ENCODE peak calls at places on chromosome 22, in six cellular contexts. One of them, this sample, is unnamed.

GRCh38 chr22:32080904-32081303 is 37.8 kb downstream of the SLC5A1 start:
- DNase-seq in ELF-1: peak
- DNase-seq in activated T-helper 1 cell treated with anti-CD3 and anti-CD28 coated beads, Interleukin-12 subunit alpha, Interleukin-12 subunit beta, Interleukin-2, Interleukin-4 antibody, amounts not matched to agents 30 ng/mL and 10 ng/mL and 1 ng/mL, durations not matched to agents 14 hours and 24 hours and 36 hours: no peak
- DNase-seq in cardiac fibroblast: peak
- DNase-seq in psoas muscle: no peak
- DNase-seq in NCI-H460: peak
- DNase-seq in this sample: peak

GRCh38 chr22:45952553-45952952 is 24.4 kb downstream of the WNT7B start:
- DNase-seq in ELF-1: no peak
- DNase-seq in activated T-helper 1 cell treated with anti-CD3 and anti-CD28 coated beads, Interleukin-12 subunit alpha, Interleukin-12 subunit beta, Interleukin-2, Interleukin-4 antibody, amounts not matched to agents 30 ng/mL and 10 ng/mL and 1 ng/mL, durations not matched to agents 14 hours and 24 hours and 36 hours: no peak
- DNase-seq in cardiac fibroblast: no peak
- DNase-seq in psoas muscle: no peak
- DNase-seq in NCI-H460: no peak
- DNase-seq in this sample: no peak

GRCh38 chr22:50119768-50120251 is 30.0 kb downstream of the MOV10L1 start:
- DNase-seq in ELF-1: no peak
- DNase-seq in activated T-helper 1 cell treated with anti-CD3 and anti-CD28 coated beads, Interleukin-12 subunit alpha, Interleukin-12 subunit beta, Interleukin-2, Interleukin-4 antibody, amounts not matched to agents 30 ng/mL and 10 ng/mL and 1 ng/mL, durations not matched to agents 14 hours and 24 hours and 36 hours: no peak
- DNase-seq in cardiac fibroblast: peak
- DNase-seq in psoas muscle: no peak
- DNase-seq in NCI-H460: no peak
- DNase-seq in this sample: no peak

GRCh38 chr22:27113211-27114030 is 456.0 kb downstream of the MIAT start:
- DNase-seq in ELF-1: peak
- DNase-seq in activated T-helper 1 cell treated with anti-CD3 and anti-CD28 coated beads, Interleukin-12 subunit alpha, Interleukin-12 subunit beta, Interleukin-2, Interleukin-4 antibody, amounts not matched to agents 30 ng/mL and 10 ng/mL and 1 ng/mL, durations not matched to agents 14 hours and 24 hours and 36 hours: no peak
- DNase-seq in cardiac fibroblast: peak
- DNase-seq in psoas muscle: peak
- DNase-seq in NCI-H460: peak
- DNase-seq in this sample: no peak

GRCh38 chr22:28442951-28443876 is 236.4 kb downstream of the TTC28 start:
- DNase-seq in ELF-1: peak
- DNase-seq in activated T-helper 1 cell treated with anti-CD3 and anti-CD28 coated beads, Interleukin-12 subunit alpha, Interleukin-12 subunit beta, Interleukin-2, Interleukin-4 antibody, amounts not matched to agents 30 ng/mL and 10 ng/mL and 1 ng/mL, durations not matched to agents 14 hours and 24 hours and 36 hours: peak
- DNase-seq in cardiac fibroblast: peak
- DNase-seq in psoas muscle: peak
- DNase-seq in NCI-H460: no peak
- DNase-seq in this sample: peak

GRCh38 chr22:25027959-25028840 is 75.7 kb downstream of the KIAA1671 start:
- DNase-seq in ELF-1: peak
- DNase-seq in activated T-helper 1 cell treated with anti-CD3 and anti-CD28 coated beads, Interleukin-12 subunit alpha, Interleukin-12 subunit beta, Interleukin-2, Interleukin-4 antibody, amounts not matched to agents 30 ng/mL and 10 ng/mL and 1 ng/mL, durations not matched to agents 14 hours and 24 hours and 36 hours: no peak
- DNase-seq in cardiac fibroblast: peak
- DNase-seq in psoas muscle: peak
- DNase-seq in NCI-H460: peak
- DNase-seq in this sample: peak

GRCh38 chr22:27238935-27239510 is 562.5 kb downstream of the MN1 start:
- DNase-seq in ELF-1: peak
- DNase-seq in activated T-helper 1 cell treated with anti-CD3 and anti-CD28 coated beads, Interleukin-12 subunit alpha, Interleukin-12 subunit beta, Interleukin-2, Interleukin-4 antibody, amounts not matched to agents 30 ng/mL and 10 ng/mL and 1 ng/mL, durations not matched to agents 14 hours and 24 hours and 36 hours: no peak
- DNase-seq in cardiac fibroblast: peak
- DNase-seq in psoas muscle: peak
- DNase-seq in NCI-H460: no peak
- DNase-seq in this sample: no peak

GRCh38 chr22:19402642-19403191 is 28.8 kb downstream of the HIRA start:
- DNase-seq in ELF-1: no peak
- DNase-seq in activated T-helper 1 cell treated with anti-CD3 and anti-CD28 coated beads, Interleukin-12 subunit alpha, Interleukin-12 subunit beta, Interleukin-2, Interleukin-4 antibody, amounts not matched to agents 30 ng/mL and 10 ng/mL and 1 ng/mL, durations not matched to agents 14 hours and 24 hours and 36 hours: no peak
- DNase-seq in cardiac fibroblast: no peak
- DNase-seq in psoas muscle: no peak
- DNase-seq in NCI-H460: no peak
- DNase-seq in this sample: no peak

GRCh38 chr22:45923812-45924211 is 53.1 kb downstream of the WNT7B start:
- DNase-seq in ELF-1: no peak
- DNase-seq in activated T-helper 1 cell treated with anti-CD3 and anti-CD28 coated beads, Interleukin-12 subunit alpha, Interleukin-12 subunit beta, Interleukin-2, Interleukin-4 antibody, amounts not matched to agents 30 ng/mL and 10 ng/mL and 1 ng/mL, durations not matched to agents 14 hours and 24 hours and 36 hours: no peak
- DNase-seq in cardiac fibroblast: no peak
- DNase-seq in psoas muscle: no peak
- DNase-seq in NCI-H460: no peak
- DNase-seq in this sample: no peak

GRCh38 chr22:49301398-49302149 is 526.1 kb downstream of the BRD1 start:
- DNase-seq in ELF-1: no peak
- DNase-seq in activated T-helper 1 cell treated with anti-CD3 and anti-CD28 coated beads, Interleukin-12 subunit alpha, Interleukin-12 subunit beta, Interleukin-2, Interleukin-4 antibody, amounts not matched to agents 30 ng/mL and 10 ng/mL and 1 ng/mL, durations not matched to agents 14 hours and 24 hours and 36 hours: no peak
- DNase-seq in cardiac fibroblast: no peak
- DNase-seq in psoas muscle: no peak
- DNase-seq in NCI-H460: no peak
- DNase-seq in this sample: no peak

GRCh38 chr22:30333707-30334087 is 7.0 kb upstream of the TBC1D10A start:
- DNase-seq in ELF-1: no peak
- DNase-seq in activated T-helper 1 cell treated with anti-CD3 and anti-CD28 coated beads, Interleukin-12 subunit alpha, Interleukin-12 subunit beta, Interleukin-2, Interleukin-4 antibody, amounts not matched to agents 30 ng/mL and 10 ng/mL and 1 ng/mL, durations not matched to agents 14 hours and 24 hours and 36 hours: no peak
- DNase-seq in cardiac fibroblast: no peak
- DNase-seq in psoas muscle: no peak
- DNase-seq in NCI-H460: no peak
- DNase-seq in this sample: no peak

GRCh38 chr22:20577549-20577975 is 70.2 kb downstream of the MED15 start:
- DNase-seq in ELF-1: no peak
- DNase-seq in activated T-helper 1 cell treated with anti-CD3 and anti-CD28 coated beads, Interleukin-12 subunit alpha, Interleukin-12 subunit beta, Interleukin-2, Interleukin-4 antibody, amounts not matched to agents 30 ng/mL and 10 ng/mL and 1 ng/mL, durations not matched to agents 14 hours and 24 hours and 36 hours: no peak
- DNase-seq in cardiac fibroblast: no peak
- DNase-seq in psoas muscle: no peak
- DNase-seq in NCI-H460: no peak
- DNase-seq in this sample: no peak

GRCh38 chr22:35177811-35178210 is 79.5 kb upstream of the HMGXB4 start:
- DNase-seq in ELF-1: peak
- DNase-seq in activated T-helper 1 cell treated with anti-CD3 and anti-CD28 coated beads, Interleukin-12 subunit alpha, Interleukin-12 subunit beta, Interleukin-2, Interleukin-4 antibody, amounts not matched to agents 30 ng/mL and 10 ng/mL and 1 ng/mL, durations not matched to agents 14 hours and 24 hours and 36 hours: no peak
- DNase-seq in cardiac fibroblast: no peak
- DNase-seq in psoas muscle: no peak
- DNase-seq in NCI-H460: no peak
- DNase-seq in this sample: peak

GRCh38 chr22:42178910-42179495 is 48.4 kb upstream of the CYP2D6 start:
- DNase-seq in ELF-1: no peak
- DNase-seq in activated T-helper 1 cell treated with anti-CD3 and anti-CD28 coated beads, Interleukin-12 subunit alpha, Interleukin-12 subunit beta, Interleukin-2, Interleukin-4 antibody, amounts not matched to agents 30 ng/mL and 10 ng/mL and 1 ng/mL, durations not matched to agents 14 hours and 24 hours and 36 hours: no peak
- DNase-seq in cardiac fibroblast: no peak
- DNase-seq in psoas muscle: no peak
- DNase-seq in NCI-H460: no peak
- DNase-seq in this sample: no peak

GRCh38 chr22:42316988-42317387 is 46.5 kb upstream of the TCF20 start:
- DNase-seq in ELF-1: no peak
- DNase-seq in activated T-helper 1 cell treated with anti-CD3 and anti-CD28 coated beads, Interleukin-12 subunit alpha, Interleukin-12 subunit beta, Interleukin-2, Interleukin-4 antibody, amounts not matched to agents 30 ng/mL and 10 ng/mL and 1 ng/mL, durations not matched to agents 14 hours and 24 hours and 36 hours: no peak
- DNase-seq in cardiac fibroblast: peak
- DNase-seq in psoas muscle: peak
- DNase-seq in NCI-H460: no peak
- DNase-seq in this sample: no peak

GRCh38 chr22:44266811-44267760 is 45.7 kb downstream of the SHISAL1 start:
- DNase-seq in ELF-1: no peak
- DNase-seq in activated T-helper 1 cell treated with anti-CD3 and anti-CD28 coated beads, Interleukin-12 subunit alpha, Interleukin-12 subunit beta, Interleukin-2, Interleukin-4 antibody, amounts not matched to agents 30 ng/mL and 10 ng/mL and 1 ng/mL, durations not matched to agents 14 hours and 24 hours and 36 hours: no peak
- DNase-seq in cardiac fibroblast: no peak
- DNase-seq in psoas muscle: no peak
- DNase-seq in NCI-H460: no peak
- DNase-seq in this sample: no peak

GRCh38 chr22:36291831-36292740 is 39.2 kb downstream of the APOL1 start:
- DNase-seq in ELF-1: no peak
- DNase-seq in activated T-helper 1 cell treated with anti-CD3 and anti-CD28 coated beads, Interleukin-12 subunit alpha, Interleukin-12 subunit beta, Interleukin-2, Interleukin-4 antibody, amounts not matched to agents 30 ng/mL and 10 ng/mL and 1 ng/mL, durations not matched to agents 14 hours and 24 hours and 36 hours: no peak
- DNase-seq in cardiac fibroblast: no peak
- DNase-seq in psoas muscle: no peak
- DNase-seq in NCI-H460: no peak
- DNase-seq in this sample: no peak

GRCh38 chr22:31287818-31288495 is 4.3 kb downstream of the PIK3IP1 start:
- DNase-seq in ELF-1: no peak
- DNase-seq in activated T-helper 1 cell treated with anti-CD3 and anti-CD28 coated beads, Interleukin-12 subunit alpha, Interleukin-12 subunit beta, Interleukin-2, Interleukin-4 antibody, amounts not matched to agents 30 ng/mL and 10 ng/mL and 1 ng/mL, durations not matched to agents 14 hours and 24 hours and 36 hours: no peak
- DNase-seq in cardiac fibroblast: no peak
- DNase-seq in psoas muscle: no peak
- DNase-seq in NCI-H460: no peak
- DNase-seq in this sample: no peak

GRCh38 chr22:44815099-44816070 is 63.0 kb downstream of the ARHGAP8 start:
- DNase-seq in ELF-1: no peak
- DNase-seq in activated T-helper 1 cell treated with anti-CD3 and anti-CD28 coated beads, Interleukin-12 subunit alpha, Interleukin-12 subunit beta, Interleukin-2, Interleukin-4 antibody, amounts not matched to agents 30 ng/mL and 10 ng/mL and 1 ng/mL, durations not matched to agents 14 hours and 24 hours and 36 hours: no peak
- DNase-seq in cardiac fibroblast: no peak
- DNase-seq in psoas muscle: no peak
- DNase-seq in NCI-H460: no peak
- DNase-seq in this sample: no peak

GRCh38 chr22:23457586-23457985 is 122.5 kb downstream of the IGLL1 start:
- DNase-seq in ELF-1: no peak
- DNase-seq in activated T-helper 1 cell treated with anti-CD3 and anti-CD28 coated beads, Interleukin-12 subunit alpha, Interleukin-12 subunit beta, Interleukin-2, Interleukin-4 antibody, amounts not matched to agents 30 ng/mL and 10 ng/mL and 1 ng/mL, durations not matched to agents 14 hours and 24 hours and 36 hours: no peak
- DNase-seq in cardiac fibroblast: no peak
- DNase-seq in psoas muscle: no peak
- DNase-seq in NCI-H460: no peak
- DNase-seq in this sample: no peak

GRCh38 chr22:31846161-31847115 is 92.6 kb downstream of the DEPDC5 start:
- DNase-seq in ELF-1: peak
- DNase-seq in activated T-helper 1 cell treated with anti-CD3 and anti-CD28 coated beads, Interleukin-12 subunit alpha, Interleukin-12 subunit beta, Interleukin-2, Interleukin-4 antibody, amounts not matched to agents 30 ng/mL and 10 ng/mL and 1 ng/mL, durations not matched to agents 14 hours and 24 hours and 36 hours: no peak
- DNase-seq in cardiac fibroblast: peak
- DNase-seq in psoas muscle: no peak
- DNase-seq in NCI-H460: no peak
- DNase-seq in this sample: no peak

GRCh38 chr22:41612626-41613025 is 8.2 kb downstream of the DESI1 start:
- DNase-seq in ELF-1: no peak
- DNase-seq in activated T-helper 1 cell treated with anti-CD3 and anti-CD28 coated beads, Interleukin-12 subunit alpha, Interleukin-12 subunit beta, Interleukin-2, Interleukin-4 antibody, amounts not matched to agents 30 ng/mL and 10 ng/mL and 1 ng/mL, durations not matched to agents 14 hours and 24 hours and 36 hours: no peak
- DNase-seq in cardiac fibroblast: no peak
- DNase-seq in psoas muscle: no peak
- DNase-seq in NCI-H460: no peak
- DNase-seq in this sample: no peak

GRCh38 chr22:36332623-36333331 is 55.0 kb downstream of the MYH9 start:
- DNase-seq in ELF-1: peak
- DNase-seq in activated T-helper 1 cell treated with anti-CD3 and anti-CD28 coated beads, Interleukin-12 subunit alpha, Interleukin-12 subunit beta, Interleukin-2, Interleukin-4 antibody, amounts not matched to agents 30 ng/mL and 10 ng/mL and 1 ng/mL, durations not matched to agents 14 hours and 24 hours and 36 hours: peak
- DNase-seq in cardiac fibroblast: peak
- DNase-seq in psoas muscle: no peak
- DNase-seq in NCI-H460: no peak
- DNase-seq in this sample: no peak

GRCh38 chr22:48821346-48822186 is 1006.1 kb downstream of the BRD1 start:
- DNase-seq in ELF-1: no peak
- DNase-seq in activated T-helper 1 cell treated with anti-CD3 and anti-CD28 coated beads, Interleukin-12 subunit alpha, Interleukin-12 subunit beta, Interleukin-2, Interleukin-4 antibody, amounts not matched to agents 30 ng/mL and 10 ng/mL and 1 ng/mL, durations not matched to agents 14 hours and 24 hours and 36 hours: no peak
- DNase-seq in cardiac fibroblast: no peak
- DNase-seq in psoas muscle: no peak
- DNase-seq in NCI-H460: no peak
- DNase-seq in this sample: no peak

GRCh38 chr22:33361581-33361980 is 303.4 kb upstream of the SYN3 start:
- DNase-seq in ELF-1: no peak
- DNase-seq in activated T-helper 1 cell treated with anti-CD3 and anti-CD28 coated beads, Interleukin-12 subunit alpha, Interleukin-12 subunit beta, Interleukin-2, Interleukin-4 antibody, amounts not matched to agents 30 ng/mL and 10 ng/mL and 1 ng/mL, durations not matched to agents 14 hours and 24 hours and 36 hours: no peak
- DNase-seq in cardiac fibroblast: no peak
- DNase-seq in psoas muscle: no peak
- DNase-seq in NCI-H460: no peak
- DNase-seq in this sample: no peak

GRCh38 chr22:36881504-36882245 is 20.9 kb downstream of the NCF4 start:
- DNase-seq in ELF-1: no peak
- DNase-seq in activated T-helper 1 cell treated with anti-CD3 and anti-CD28 coated beads, Interleukin-12 subunit alpha, Interleukin-12 subunit beta, Interleukin-2, Interleukin-4 antibody, amounts not matched to agents 30 ng/mL and 10 ng/mL and 1 ng/mL, durations not matched to agents 14 hours and 24 hours and 36 hours: no peak
- DNase-seq in cardiac fibroblast: no peak
- DNase-seq in psoas muscle: no peak
- DNase-seq in NCI-H460: no peak
- DNase-seq in this sample: no peak

GRCh38 chr22:49532831-49533802 is 294.6 kb downstream of the BRD1 start:
- DNase-seq in ELF-1: no peak
- DNase-seq in activated T-helper 1 cell treated with anti-CD3 and anti-CD28 coated beads, Interleukin-12 subunit alpha, Interleukin-12 subunit beta, Interleukin-2, Interleukin-4 antibody, amounts not matched to agents 30 ng/mL and 10 ng/mL and 1 ng/mL, durations not matched to agents 14 hours and 24 hours and 36 hours: no peak
- DNase-seq in cardiac fibroblast: no peak
- DNase-seq in psoas muscle: no peak
- DNase-seq in NCI-H460: no peak
- DNase-seq in this sample: no peak

GRCh38 chr22:42768385-42769035 is 47.8 kb upstream of the A4GALT start:
- DNase-seq in ELF-1: no peak
- DNase-seq in activated T-helper 1 cell treated with anti-CD3 and anti-CD28 coated beads, Interleukin-12 subunit alpha, Interleukin-12 subunit beta, Interleukin-2, Interleukin-4 antibody, amounts not matched to agents 30 ng/mL and 10 ng/mL and 1 ng/mL, durations not matched to agents 14 hours and 24 hours and 36 hours: no peak
- DNase-seq in cardiac fibroblast: no peak
- DNase-seq in psoas muscle: no peak
- DNase-seq in NCI-H460: no peak
- DNase-seq in this sample: no peak

GRCh38 chr22:34847072-34847471 is 218.9 kb upstream of the ISX start:
- DNase-seq in ELF-1: no peak
- DNase-seq in activated T-helper 1 cell treated with anti-CD3 and anti-CD28 coated beads, Interleukin-12 subunit alpha, Interleukin-12 subunit beta, Interleukin-2, Interleukin-4 antibody, amounts not matched to agents 30 ng/mL and 10 ng/mL and 1 ng/mL, durations not matched to agents 14 hours and 24 hours and 36 hours: no peak
- DNase-seq in cardiac fibroblast: no peak
- DNase-seq in psoas muscle: no peak
- DNase-seq in NCI-H460: no peak
- DNase-seq in this sample: no peak

This sample was measured in cerebellar cortex.